ENCODE peak calls at places on chromosomes 6 and 20, in five cellular contexts. One of them, this sample, is unnamed.

GRCh38 chr6:5333653-5334052 is 72.3 kb downstream of the FARS2 start:
- DNase-seq in GM04504: peak
- DNase-seq in activated naive CD8-positive, alpha-beta T cell treated with anti-CD3 and anti-CD28 coated beads, Interleukin-2, amount 50 U/mL, for 24 hours: no peak
- DNase-seq in EH: peak
- DNase-seq in left colon: no peak
- DNase-seq in this sample: no peak

GRCh38 chr6:167493961-167494697 is 169.2 kb downstream of the TTLL2 start:
- DNase-seq in GM04504: no peak
- DNase-seq in activated naive CD8-positive, alpha-beta T cell treated with anti-CD3 and anti-CD28 coated beads, Interleukin-2, amount 50 U/mL, for 24 hours: no peak
- DNase-seq in EH: no peak
- DNase-seq in left colon: peak
- DNase-seq in this sample: no peak

GRCh38 chr6:69179681-69180080 is 544.6 kb downstream of the ADGRB3 start:
- DNase-seq in GM04504: no peak
- DNase-seq in activated naive CD8-positive, alpha-beta T cell treated with anti-CD3 and anti-CD28 coated beads, Interleukin-2, amount 50 U/mL, for 24 hours: no peak
- DNase-seq in EH: peak
- DNase-seq in left colon: no peak
- DNase-seq in this sample: no peak

GRCh38 chr20:37337208-37337955 is 8.6 kb upstream of the SRC start:
- DNase-seq in GM04504: no peak
- DNase-seq in activated naive CD8-positive, alpha-beta T cell treated with anti-CD3 and anti-CD28 coated beads, Interleukin-2, amount 50 U/mL, for 24 hours: no peak
- DNase-seq in EH: no peak
- DNase-seq in left colon: no peak
- DNase-seq in this sample: no peak

GRCh38 chr20:35398660-35399144 is 13.1 kb downstream of the UQCC1 start:
- DNase-seq in GM04504: no peak
- DNase-seq in activated naive CD8-positive, alpha-beta T cell treated with anti-CD3 and anti-CD28 coated beads, Interleukin-2, amount 50 U/mL, for 24 hours: no peak
- DNase-seq in EH: peak
- DNase-seq in left colon: no peak
- DNase-seq in this sample: no peak

GRCh38 chr6:139531148-139531547 is 156.7 kb upstream of the CITED2 start:
- DNase-seq in GM04504: no peak
- DNase-seq in activated naive CD8-positive, alpha-beta T cell treated with anti-CD3 and anti-CD28 coated beads, Interleukin-2, amount 50 U/mL, for 24 hours: no peak
- DNase-seq in EH: peak
- DNase-seq in left colon: no peak
- DNase-seq in this sample: no peak

GRCh38 chr6:166317261-166318212 is 9.3 kb upstream of the PRR18 start:
- DNase-seq in GM04504: no peak
- DNase-seq in activated naive CD8-positive, alpha-beta T cell treated with anti-CD3 and anti-CD28 coated beads, Interleukin-2, amount 50 U/mL, for 24 hours: no peak
- DNase-seq in EH: no peak
- DNase-seq in left colon: no peak
- DNase-seq in this sample: no peak

GRCh38 chr6:33670971-33671370 is 40.5 kb downstream of the UQCC2 start:
- DNase-seq in GM04504: no peak
- DNase-seq in activated naive CD8-positive, alpha-beta T cell treated with anti-CD3 and anti-CD28 coated beads, Interleukin-2, amount 50 U/mL, for 24 hours: no peak
- DNase-seq in EH: no peak
- DNase-seq in left colon: no peak
- DNase-seq in this sample: no peak

GRCh38 chr6:37210313-37210898 is 40.5 kb downstream of the PIM1 start:
- DNase-seq in GM04504: peak
- DNase-seq in activated naive CD8-positive, alpha-beta T cell treated with anti-CD3 and anti-CD28 coated beads, Interleukin-2, amount 50 U/mL, for 24 hours: peak
- DNase-seq in EH: peak
- DNase-seq in left colon: peak
- DNase-seq in this sample: peak

GRCh38 chr20:47265984-47266383 is 90.5 kb downstream of the ZMYND8 start:
- DNase-seq in GM04504: no peak
- DNase-seq in activated naive CD8-positive, alpha-beta T cell treated with anti-CD3 and anti-CD28 coated beads, Interleukin-2, amount 50 U/mL, for 24 hours: no peak
- DNase-seq in EH: no peak
- DNase-seq in left colon: no peak
- DNase-seq in this sample: no peak

GRCh38 chr20:44186201-44186600 is 787 bp downstream of the JPH2 start:
- DNase-seq in GM04504: no peak
- DNase-seq in activated naive CD8-positive, alpha-beta T cell treated with anti-CD3 and anti-CD28 coated beads, Interleukin-2, amount 50 U/mL, for 24 hours: no peak
- DNase-seq in EH: no peak
- DNase-seq in left colon: no peak
- DNase-seq in this sample: no peak

GRCh38 chr6:114339706-114340105 is 3.1 kb downstream of the HS3ST5 start:
- DNase-seq in GM04504: no peak
- DNase-seq in activated naive CD8-positive, alpha-beta T cell treated with anti-CD3 and anti-CD28 coated beads, Interleukin-2, amount 50 U/mL, for 24 hours: no peak
- DNase-seq in EH: peak
- DNase-seq in left colon: no peak
- DNase-seq in this sample: no peak

GRCh38 chr6:71496018-71496800 is 207.6 kb downstream of the OGFRL1 start:
- DNase-seq in GM04504: no peak
- DNase-seq in activated naive CD8-positive, alpha-beta T cell treated with anti-CD3 and anti-CD28 coated beads, Interleukin-2, amount 50 U/mL, for 24 hours: no peak
- DNase-seq in EH: peak
- DNase-seq in left colon: peak
- DNase-seq in this sample: no peak

GRCh38 chr6:106097368-106098231 is 11.5 kb downstream of the PRDM1 start:
- DNase-seq in GM04504: no peak
- DNase-seq in activated naive CD8-positive, alpha-beta T cell treated with anti-CD3 and anti-CD28 coated beads, Interleukin-2, amount 50 U/mL, for 24 hours: peak
- DNase-seq in EH: peak
- DNase-seq in left colon: no peak
- DNase-seq in this sample: no peak

GRCh38 chr6:168615837-168616236 is 174.9 kb downstream of the SMOC2 start:
- DNase-seq in GM04504: no peak
- DNase-seq in activated naive CD8-positive, alpha-beta T cell treated with anti-CD3 and anti-CD28 coated beads, Interleukin-2, amount 50 U/mL, for 24 hours: no peak
- DNase-seq in EH: no peak
- DNase-seq in left colon: no peak
- DNase-seq in this sample: no peak

GRCh38 chr6:69631552-69632346 is 165.1 kb downstream of the LMBRD1 start:
- DNase-seq in GM04504: no peak
- DNase-seq in activated naive CD8-positive, alpha-beta T cell treated with anti-CD3 and anti-CD28 coated beads, Interleukin-2, amount 50 U/mL, for 24 hours: no peak
- DNase-seq in EH: no peak
- DNase-seq in left colon: no peak
- DNase-seq in this sample: no peak

GRCh38 chr6:158770533-158770932 is 48.6 kb downstream of the EZR start:
- DNase-seq in GM04504: no peak
- DNase-seq in activated naive CD8-positive, alpha-beta T cell treated with anti-CD3 and anti-CD28 coated beads, Interleukin-2, amount 50 U/mL, for 24 hours: no peak
- DNase-seq in EH: no peak
- DNase-seq in left colon: no peak
- DNase-seq in this sample: no peak

This sample was measured in ureter.